ENCODE peak calls at places on chromosomes 1 and 21, in seven cellular contexts. F is AG08396; M is GM13976; O is dermis blood vessel endothelial cell; X is choroid plexus epithelial cell; Q is substantia nigra; V is stimulated activated CD4-positive, alpha-beta T cell treated with anti-CD3 and anti-CD28 coated beads, Interleukin-1b, Interleukin-23, amount 100 ng/mL, for 24 hours. K is an unnamed sample.
A peak's percentile ranks its signal among the peaks of the same experiment; 100 is the strongest.

GRCh38 chr1:217003355-217003754 is 280.1 kb upstream of the ESRRG start:
- DNase-seq in F (no peak), M (no peak), O (no peak), X (no peak), Q (no peak), V (no peak), K (no peak)

GRCh38 chr1:92031281-92032110 is 1.7 kb downstream of the EPHX4 start:
- DNase-seq in F (no peak), M (no peak), O (peak; percentile 7), X (no peak), Q (no peak), V (no peak), K (no peak)

GRCh38 chr1:17550684-17551584 is 11.4 kb downstream of the ARHGEF10L start:
- DNase-seq in F (no peak), M (no peak), O (no peak), X (no peak), Q (no peak), V (no peak), K (no peak)

GRCh38 chr1:160942926-160943325 is 11.7 kb downstream of the ITLN2 start:
- DNase-seq in F (no peak), M (no peak), O (peak; percentile 34), X (peak; percentile 11), Q (no peak), V (no peak), K (no peak)

GRCh38 chr1:41365772-41366427 is 4.7 kb downstream of the FOXO6 start:
- DNase-seq in F (no peak), M (peak; percentile 82), O (no peak), X (no peak), Q (peak; percentile 33), V (no peak), K (no peak)

GRCh38 chr1:234986750-234987414 is 141.8 kb downstream of the TOMM20 start:
- DNase-seq in F (no peak), M (no peak), O (peak; percentile 92), X (peak; percentile 80), Q (no peak), V (no peak), K (no peak)

GRCh38 chr1:159853417-159853816 is 9.0 kb downstream of the VSIG8 start:
- DNase-seq in F (no peak), M (no peak), O (no peak), X (peak; percentile 40), Q (no peak), V (no peak), K (no peak)

GRCh38 chr1:81452693-81453344 is 347.9 kb upstream of the ADGRL2 start:
- DNase-seq in F (no peak), M (no peak), O (no peak), X (no peak), Q (no peak), V (no peak), K (no peak)

GRCh38 chr1:168636642-168637111 is 60.3 kb downstream of the XCL1 start:
- DNase-seq in F (peak; percentile 6), M (no peak), O (no peak), X (peak; percentile 55), Q (no peak), V (no peak), K (peak; percentile 70)

GRCh38 chr1:3275471-3276340 is 178.8 kb upstream of the ARHGEF16 start:
- DNase-seq in F (no peak), M (no peak), O (no peak), X (peak; percentile 32), Q (no peak), V (no peak), K (no peak)

GRCh38 chr1:182703539-182703938 is 19.2 kb upstream of the RGS8 start:
- DNase-seq in F (no peak), M (no peak), O (no peak), X (no peak), Q (no peak), V (no peak), K (no peak)

GRCh38 chr21:32559004-32559610 is 26.2 kb downstream of the TCP10L start:
- DNase-seq in F (no peak), M (no peak), O (no peak), X (no peak), Q (no peak), V (no peak), K (no peak)

GRCh38 chr1:79325705-79326104 is 319.2 kb upstream of the ADGRL4 start:
- DNase-seq in F (no peak), M (no peak), O (no peak), X (peak; percentile 7), Q (no peak), V (no peak), K (no peak)

GRCh38 chr1:153790282-153790995 is 15.2 kb downstream of the SLC27A3 start:
- DNase-seq in F (peak; percentile 84), M (no peak), O (peak; percentile 87), X (peak; percentile 59), Q (peak; percentile 55), V (no peak), K (peak; percentile 76)

GRCh38 chr1:212589434-212589833 is 19.1 kb upstream of the ATF3 start:
- DNase-seq in F (no peak), M (no peak), O (no peak), X (no peak), Q (no peak), V (no peak), K (no peak)

GRCh38 chr1:211035821-211036380 is 98.0 kb downstream of the KCNH1 start:
- DNase-seq in F (no peak), M (no peak), O (no peak), X (no peak), Q (no peak), V (no peak), K (no peak)

GRCh38 chr1:9721606-9722377 is 70.3 kb downstream of the PIK3CD start:
- DNase-seq in F (peak; percentile 55), M (peak; percentile 62), O (peak; percentile 63), X (peak; percentile 33), Q (no peak), V (peak; percentile 71), K (peak; percentile 32)

GRCh38 chr1:163970699-163971098 is 588.3 kb upstream of the PBX1 start:
- DNase-seq in F (no peak), M (no peak), O (no peak), X (no peak), Q (no peak), V (no peak), K (no peak)

GRCh38 chr1:169107673-169108160 is 1.2 kb downstream of the ATP1B1 start:
- DNase-seq in F (peak; percentile 46), M (no peak), O (peak; percentile 52), X (peak; percentile 21), Q (no peak), V (no peak), K (no peak)

GRCh38 chr1:41874350-41874749 is 44.4 kb downstream of the HIVEP3 start:
- DNase-seq in F (no peak), M (no peak), O (no peak), X (no peak), Q (no peak), V (no peak), K (no peak)

GRCh38 chr1:212162635-212163034 is 122.6 kb upstream of the PPP2R5A start:
- DNase-seq in F (peak; percentile 57), M (peak; percentile 46), O (peak; percentile 75), X (peak; percentile 89), Q (no peak), V (no peak), K (no peak)

GRCh38 chr1:109099871-109100757 is 9.6 kb downstream of the TMEM167B start:
- DNase-seq in F (peak; percentile 95), M (peak; percentile 96), O (peak; percentile 98), X (peak; percentile 98), Q (peak; percentile 89), V (peak; percentile 95), K (peak; percentile 98)

GRCh38 chr21:43865471-43866181 is 603 bp downstream of the AGPAT3 start:
- DNase-seq in F (peak; percentile 83), M (peak; percentile 77), O (peak; percentile 50), X (peak; percentile 28), Q (no peak), V (no peak), K (peak; percentile 65)

GRCh38 chr1:243734311-243734700 is 115.7 kb downstream of the AKT3 start:
- DNase-seq in F (no peak), M (no peak), O (no peak), X (peak; percentile 52), Q (no peak), V (no peak), K (no peak)

K was measured in hepatocyte.